ENCODE peak calls at places on chromosomes 4 and X, in eight cellular contexts. H is CD8-positive, alpha-beta T cell; R is choroid plexus epithelial cell; G is cerebellar nuclear complex; Z is hepatocyte; K is fibroblast of mammary gland; L is HCT116; X is NCI-H2081. S is an unnamed sample.

GRCh38 chrX:20116575-20117240 is at the start of gene MAP7D2:
- DNase-seq in H (no peak), R (no peak), G (no peak), Z (peak; percentile 16), K (no peak), L (no peak), X (peak; percentile 30), S (no peak)

GRCh38 chr4:2044119-2044485 is 15.0 kb upstream of the NAT8L start:
- DNase-seq in H (no peak), R (no peak), G (no peak), Z (no peak), K (no peak), L (no peak), X (no peak), S (no peak)

GRCh38 chr4:1193206-1194027 is 21.0 kb upstream of the SPON2 start:
- DNase-seq in H (no peak), R (no peak), G (no peak), Z (peak; percentile 5), K (no peak), L (no peak), X (no peak), S (no peak)

GRCh38 chr4:81351653-81352455 is 119.9 kb downstream of the RASGEF1B start:
- DNase-seq in H (peak; percentile 18), R (peak; percentile 90), G (no peak), Z (peak; percentile 87), K (peak; percentile 80), L (peak; percentile 70), X (peak; percentile 67), S (peak; percentile 78)

GRCh38 chr4:183158062-183158461 is 59.0 kb downstream of the WWC2 start:
- DNase-seq in H (no peak), R (peak; percentile 95), G (no peak), Z (no peak), K (no peak), L (no peak), X (no peak), S (no peak)

GRCh38 chr4:153577053-153577452 is 107.0 kb upstream of the TLR2 start:
- DNase-seq in H (no peak), R (no peak), G (no peak), Z (no peak), K (no peak), L (no peak), X (peak; percentile 6), S (no peak)

GRCh38 chr4:88587285-88587684 is 5.0 kb upstream of the HERC3 start:
- DNase-seq in H (no peak), R (no peak), G (no peak), Z (no peak), K (no peak), L (no peak), X (no peak), S (no peak)

GRCh38 chr4:83269256-83269655 is 15.3 kb downstream of the COQ2 start:
- DNase-seq in H (no peak), R (peak; percentile 36), G (no peak), Z (no peak), K (no peak), L (no peak), X (no peak), S (no peak)

GRCh38 chr4:151835467-151835866 is 74.7 kb upstream of the GATB start:
- DNase-seq in H (no peak), R (no peak), G (no peak), Z (no peak), K (peak; percentile 17), L (no peak), X (no peak), S (no peak)

GRCh38 chrX:15493118-15494082 is at the start of gene PIR:
- DNase-seq in H (no peak), R (peak; percentile 71), G (no peak), Z (peak; percentile 96), K (peak; percentile 80), L (peak; percentile 68), X (peak; percentile 91), S (peak; percentile 87)

GRCh38 chr4:73692284-73692683 is 48.1 kb upstream of the CXCL8 start:
- DNase-seq in H (no peak), R (no peak), G (no peak), Z (no peak), K (no peak), L (no peak), X (no peak), S (no peak)

GRCh38 chr4:157996061-157996460 is 176.8 kb downstream of the GASK1B start:
- DNase-seq in H (no peak), R (peak; percentile 33), G (no peak), Z (no peak), K (no peak), L (no peak), X (no peak), S (peak; percentile 51)

GRCh38 chr4:11966782-11967181 is 538.1 kb upstream of the HS3ST1 start:
- DNase-seq in H (no peak), R (no peak), G (no peak), Z (no peak), K (no peak), L (no peak), X (no peak), S (no peak)

GRCh38 chr4:152079543-152080293 is 318.9 kb upstream of the GATB start:
- DNase-seq in H (no peak), R (no peak), G (no peak), Z (no peak), K (no peak), L (no peak), X (no peak), S (no peak)

GRCh38 chr4:48400416-48400815 is 59.1 kb downstream of the SLAIN2 start:
- DNase-seq in H (no peak), R (no peak), G (no peak), Z (no peak), K (no peak), L (no peak), X (no peak), S (no peak)

GRCh38 chr4:128288689-128289106 is 1.1 kb upstream of the PGRMC2 start:
- DNase-seq in H (peak; percentile 28), R (peak; percentile 69), G (no peak), Z (peak; percentile 40), K (peak; percentile 62), L (no peak), X (peak; percentile 52), S (peak; percentile 60)

GRCh38 chr4:104418313-104418712 is 76.4 kb downstream of the CXXC4 start:
- DNase-seq in H (no peak), R (no peak), G (no peak), Z (peak; percentile 14), K (no peak), L (peak; percentile 8), X (no peak), S (no peak)

GRCh38 chr4:10184051-10184450 is 67.5 kb upstream of the WDR1 start:
- DNase-seq in H (no peak), R (peak; percentile 42), G (no peak), Z (no peak), K (no peak), L (no peak), X (no peak), S (no peak)

GRCh38 chrX:12701625-12702024 is 89.6 kb upstream of the PRPS2 start:
- DNase-seq in H (no peak), R (peak; percentile 57), G (no peak), Z (peak; percentile 79), K (peak; percentile 71), L (peak; percentile 62), X (peak; percentile 90), S (peak; percentile 80)

GRCh38 chr4:1026115-1026514 is 14.7 kb downstream of the FGFRL1 start:
- DNase-seq in H (no peak), R (peak; percentile 25), G (no peak), Z (no peak), K (no peak), L (no peak), X (no peak), S (peak; percentile 34)

GRCh38 chrX:18873189-18873791 is 110.6 kb downstream of the PHKA2 start:
- DNase-seq in H (no peak), R (peak; percentile 72), G (no peak), Z (no peak), K (peak; percentile 82), L (peak; percentile 8), X (no peak), S (peak; percentile 57)

GRCh38 chr4:142850478-142850877 is 4.4 kb upstream of the INPP4B start:
- DNase-seq in H (no peak), R (no peak), G (no peak), Z (no peak), K (no peak), L (peak; percentile 18), X (peak; percentile 0), S (no peak)

GRCh38 chr4:182825003-182825402 is 92.2 kb downstream of the DCTD start:
- DNase-seq in H (no peak), R (no peak), G (no peak), Z (no peak), K (no peak), L (no peak), X (no peak), S (no peak)